ENCODE peak calls at places on chromosomes 5 and 9, in ten cellular contexts. One of them, this sample, is unnamed.

GRCh38 chr9:85089188-85089969 is 419.9 kb downstream of the NTRK2 start:
- DNase-seq in DND-41: no peak
- DNase-seq in cardiac muscle cell: no peak
- DNase-seq in tibial artery: no peak
- DNase-seq in gastrocnemius medialis: no peak
- DNase-seq in sigmoid colon: no peak
- DNase-seq in heart left ventricle: no peak
- DNase-seq in A549: no peak
- DNase-seq in uterus: no peak
- DNase-seq in psoas muscle: no peak
- DNase-seq in this sample: no peak

GRCh38 chr5:79020861-79021561 is 35.9 kb upstream of the ARSB start:
- DNase-seq in heart left ventricle: peak; percentile 47
- DNase-seq in sigmoid colon: peak; percentile 78
- DNase-seq in tibial artery: peak; percentile 66
- DNase-seq in A549: peak; percentile 28
- DNase-seq in cardiac muscle cell: peak; percentile 83
- DNase-seq in psoas muscle: peak; percentile 27
- DNase-seq in gastrocnemius medialis: peak; percentile 30
- DNase-seq in uterus: peak; percentile 35
- DNase-seq in DND-41: peak; percentile 20
- DNase-seq in this sample: peak; percentile 50

GRCh38 chr5:146340260-146341081 is 1.8 kb downstream of the POU4F3 start:
- DNase-seq in sigmoid colon: no peak
- DNase-seq in uterus: peak; percentile 15
- DNase-seq in heart left ventricle: peak; percentile 66
- DNase-seq in DND-41: peak; percentile 57
- DNase-seq in tibial artery: no peak
- DNase-seq in gastrocnemius medialis: no peak
- DNase-seq in A549: no peak
- DNase-seq in psoas muscle: peak; percentile 55
- DNase-seq in cardiac muscle cell: peak; percentile 79
- DNase-seq in this sample: peak; percentile 55

GRCh38 chr9:97923529-97924108 is 1.3 kb upstream of the TRMO start:
- DNase-seq in gastrocnemius medialis: peak; percentile 48
- DNase-seq in psoas muscle: peak; percentile 66
- DNase-seq in uterus: peak; percentile 81
- DNase-seq in tibial artery: peak; percentile 84
- DNase-seq in cardiac muscle cell: peak; percentile 83
- DNase-seq in heart left ventricle: peak; percentile 73
- DNase-seq in A549: peak; percentile 51
- DNase-seq in sigmoid colon: peak; percentile 86
- DNase-seq in DND-41: peak; percentile 81
- DNase-seq in this sample: peak; percentile 78

GRCh38 chr5:157267766-157268480 is 2.0 kb downstream of the CYFIP2 start:
- DNase-seq in cardiac muscle cell: no peak
- DNase-seq in psoas muscle: no peak
- DNase-seq in heart left ventricle: no peak
- DNase-seq in gastrocnemius medialis: peak; percentile 17
- DNase-seq in DND-41: no peak
- DNase-seq in sigmoid colon: no peak
- DNase-seq in A549: no peak
- DNase-seq in tibial artery: no peak
- DNase-seq in uterus: no peak
- DNase-seq in this sample: no peak

GRCh38 chr5:126002222-126002897 is 420.8 kb upstream of the GRAMD2B start:
- DNase-seq in tibial artery: peak; percentile 90
- DNase-seq in sigmoid colon: no peak
- DNase-seq in gastrocnemius medialis: peak; percentile 33
- DNase-seq in cardiac muscle cell: peak; percentile 96
- DNase-seq in heart left ventricle: peak; percentile 75
- DNase-seq in A549: no peak
- DNase-seq in DND-41: no peak
- DNase-seq in psoas muscle: peak; percentile 43
- DNase-seq in uterus: peak; percentile 35
- DNase-seq in this sample: peak; percentile 50

GRCh38 chr9:93589688-93590087 is 13.3 kb downstream of the PHF2 start:
- DNase-seq in cardiac muscle cell: peak; percentile 27
- DNase-seq in uterus: no peak
- DNase-seq in heart left ventricle: no peak
- DNase-seq in A549: no peak
- DNase-seq in DND-41: peak; percentile 3
- DNase-seq in sigmoid colon: no peak
- DNase-seq in psoas muscle: no peak
- DNase-seq in gastrocnemius medialis: no peak
- DNase-seq in tibial artery: peak; percentile 31
- DNase-seq in this sample: peak; percentile 25

GRCh38 chr9:79512251-79512650 is 59.5 kb upstream of the TLE4 start:
- DNase-seq in A549: no peak
- DNase-seq in psoas muscle: no peak
- DNase-seq in DND-41: no peak
- DNase-seq in uterus: no peak
- DNase-seq in gastrocnemius medialis: no peak
- DNase-seq in heart left ventricle: no peak
- DNase-seq in cardiac muscle cell: no peak
- DNase-seq in sigmoid colon: no peak
- DNase-seq in tibial artery: no peak
- DNase-seq in this sample: no peak

GRCh38 chr9:135887021-135887507 is 20.3 kb downstream of the CAMSAP1 start:
- DNase-seq in heart left ventricle: peak; percentile 39
- DNase-seq in sigmoid colon: no peak
- DNase-seq in uterus: no peak
- DNase-seq in psoas muscle: peak; percentile 71
- DNase-seq in tibial artery: no peak
- DNase-seq in gastrocnemius medialis: peak; percentile 78
- DNase-seq in A549: no peak
- DNase-seq in DND-41: no peak
- DNase-seq in cardiac muscle cell: no peak
- DNase-seq in this sample: no peak

GRCh38 chr9:135888766-135889394 is 18.5 kb downstream of the CAMSAP1 start:
- DNase-seq in tibial artery: no peak
- DNase-seq in gastrocnemius medialis: no peak
- DNase-seq in A549: no peak
- DNase-seq in uterus: no peak
- DNase-seq in DND-41: no peak
- DNase-seq in heart left ventricle: no peak
- DNase-seq in sigmoid colon: no peak
- DNase-seq in cardiac muscle cell: no peak
- DNase-seq in psoas muscle: no peak
- DNase-seq in this sample: no peak

GRCh38 chr9:135889564-135890189 is 17.7 kb downstream of the CAMSAP1 start:
- DNase-seq in heart left ventricle: no peak
- DNase-seq in A549: no peak
- DNase-seq in psoas muscle: no peak
- DNase-seq in cardiac muscle cell: no peak
- DNase-seq in uterus: no peak
- DNase-seq in tibial artery: no peak
- DNase-seq in sigmoid colon: no peak
- DNase-seq in gastrocnemius medialis: no peak
- DNase-seq in DND-41: no peak
- DNase-seq in this sample: no peak

GRCh38 chr9:135887585-135888050 is 19.7 kb downstream of the CAMSAP1 start:
- DNase-seq in A549: no peak
- DNase-seq in cardiac muscle cell: no peak
- DNase-seq in psoas muscle: no peak
- DNase-seq in heart left ventricle: no peak
- DNase-seq in sigmoid colon: no peak
- DNase-seq in DND-41: peak; percentile 85
- DNase-seq in gastrocnemius medialis: no peak
- DNase-seq in uterus: no peak
- DNase-seq in tibial artery: no peak
- DNase-seq in this sample: no peak

DNA sequence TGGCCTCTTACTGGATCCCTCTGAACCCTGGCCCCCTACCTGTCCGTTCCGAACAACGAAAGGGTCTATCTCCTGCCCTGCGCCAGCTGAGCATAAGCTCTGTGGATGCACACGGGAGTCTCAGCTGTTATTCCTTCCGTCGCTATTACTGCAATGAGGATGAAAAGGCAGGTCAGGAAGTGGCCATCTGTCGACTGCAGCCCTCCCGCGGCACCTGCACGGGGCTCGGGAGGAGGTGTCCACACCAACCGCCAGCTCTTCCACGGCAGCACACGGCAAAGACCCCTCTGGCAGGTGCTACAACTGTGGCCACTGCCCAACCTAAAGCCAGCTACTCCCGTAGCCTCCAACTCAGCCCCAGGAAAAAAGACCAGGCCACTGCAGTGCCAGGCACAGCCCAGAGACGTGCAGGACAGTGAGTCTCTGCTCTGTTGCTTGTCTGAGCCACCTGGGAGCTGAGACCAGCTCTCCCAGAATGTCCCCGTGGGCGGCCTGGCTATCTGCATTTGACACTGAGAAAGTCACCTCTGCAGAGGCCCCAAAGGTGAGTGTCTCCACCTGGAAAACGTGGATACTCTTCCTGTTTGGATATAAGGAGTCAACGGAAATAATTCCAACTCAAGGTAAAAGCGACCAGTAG is 19.1 kb downstream of the CAMSAP1 start:
- DNase-seq in tibial artery: no peak
- DNase-seq in gastrocnemius medialis: no peak
- DNase-seq in A549: no peak
- DNase-seq in cardiac muscle cell: no peak
- DNase-seq in uterus: no peak
- DNase-seq in heart left ventricle: no peak
- DNase-seq in sigmoid colon: no peak
- DNase-seq in psoas muscle: no peak
- DNase-seq in DND-41: no peak
- DNase-seq in this sample: no peak
- H3K4me3 ChIP-seq in tibial artery: no peak overlapping the region
- H3K4me3 ChIP-seq in gastrocnemius medialis: no peak overlapping the region
- H3K4me3 ChIP-seq in A549: no peak overlapping the region
- H3K4me3 ChIP-seq in cardiac muscle cell: no peak overlapping the region
- H3K4me3 ChIP-seq in uterus: no peak overlapping the region
- H3K4me3 ChIP-seq in heart left ventricle: no peak overlapping the region
- H3K4me3 ChIP-seq in sigmoid colon: no peak overlapping the region
- H3K4me3 ChIP-seq in psoas muscle: no peak overlapping the region
- H3K4me3 ChIP-seq in DND-41: peak overlapping the region; percentile 8
- H3K4me3 ChIP-seq in this sample: no peak overlapping the region

GRCh38 chr9:92484563-92484962 is 2.3 kb upstream of the ASPN start:
- DNase-seq in uterus: no peak
- DNase-seq in DND-41: no peak
- DNase-seq in sigmoid colon: no peak
- DNase-seq in psoas muscle: no peak
- DNase-seq in cardiac muscle cell: peak; percentile 10
- DNase-seq in gastrocnemius medialis: no peak
- DNase-seq in A549: no peak
- DNase-seq in tibial artery: no peak
- DNase-seq in heart left ventricle: no peak
- DNase-seq in this sample: no peak
- H3K4me1 ChIP-seq in uterus: no peaks in the 10 kb centered on the region
- H3K4me1 ChIP-seq in DND-41: no peaks in the 10 kb centered on the region
- H3K4me1 ChIP-seq in sigmoid colon: peaks cover 50% of the 10 kb centered on the region
- H3K4me1 ChIP-seq in psoas muscle: peaks cover 19% of the 10 kb centered on the region
- H3K4me1 ChIP-seq in cardiac muscle cell: peaks cover 8% of the 10 kb centered on the region
- H3K4me1 ChIP-seq in gastrocnemius medialis: peaks cover 20% of the 10 kb centered on the region
- H3K4me1 ChIP-seq in A549: peaks cover 6% of the 10 kb centered on the region
- H3K4me1 ChIP-seq in tibial artery: peaks cover 27% of the 10 kb centered on the region
- H3K4me1 ChIP-seq in heart left ventricle: peaks cover 49% of the 10 kb centered on the region
- H3K4me1 ChIP-seq in this sample: peaks cover 6% of the 10 kb centered on the region

DNA sequence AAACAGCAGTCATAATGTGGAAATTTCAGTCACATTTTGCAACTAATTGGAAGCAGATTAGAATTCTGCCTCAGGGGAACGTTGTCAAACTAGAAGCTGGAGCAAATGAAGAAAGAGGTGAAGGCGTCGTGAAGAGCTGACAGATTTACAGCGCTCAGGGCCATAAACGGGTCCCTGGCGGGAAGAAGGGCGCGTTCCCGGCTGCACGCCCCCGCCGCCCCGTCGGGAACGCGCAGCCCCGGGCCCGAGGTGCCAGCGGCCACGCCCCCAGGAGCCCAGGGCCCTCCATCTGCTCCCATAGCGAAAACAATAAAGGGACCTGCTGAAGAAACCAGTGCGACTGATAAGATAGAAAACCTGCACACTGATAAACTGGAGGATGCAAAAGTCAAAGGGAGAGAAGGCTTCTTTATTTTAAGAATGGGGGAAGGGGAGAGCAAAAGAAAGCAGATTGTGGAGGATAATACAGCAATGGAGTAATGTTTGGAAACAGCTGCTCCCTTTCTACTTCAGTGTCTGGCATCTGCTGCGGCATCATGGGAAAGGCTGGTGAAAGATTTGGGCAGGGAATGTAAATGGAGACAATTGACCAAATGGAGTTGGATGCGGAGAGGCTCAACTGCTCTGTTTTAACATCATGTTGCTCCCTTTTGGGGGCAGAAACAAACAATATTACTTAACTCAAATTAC is 11.1 kb downstream of the ZNF608 start:
- DNase-seq in A549: no peak
- DNase-seq in tibial artery: no peak
- DNase-seq in heart left ventricle: no peak
- DNase-seq in uterus: no peak
- DNase-seq in cardiac muscle cell: peak; percentile 55
- DNase-seq in DND-41: no peak
- DNase-seq in psoas muscle: peak; percentile 27
- DNase-seq in sigmoid colon: no peak
- DNase-seq in gastrocnemius medialis: no peak
- DNase-seq in this sample: no peak
- TF ChIP-seq CTCF in A549: no peak
- TF ChIP-seq CTCF in tibial artery: no peak
- TF ChIP-seq CTCF in heart left ventricle: no peak
- TF ChIP-seq CTCF in uterus: no peak
- TF ChIP-seq CTCF in cardiac muscle cell: no peak
- TF ChIP-seq CTCF in DND-41: no peak
- TF ChIP-seq CTCF in psoas muscle: no peak
- TF ChIP-seq CTCF in sigmoid colon: no peak
- TF ChIP-seq CTCF in gastrocnemius medialis: no peak
- TF ChIP-seq CTCF in this sample: no peak

GRCh38 chr9:121050128-121050988 is at the start of gene C5:
- DNase-seq in uterus: no peak
- DNase-seq in gastrocnemius medialis: no peak
- DNase-seq in A549: no peak
- DNase-seq in DND-41: no peak
- DNase-seq in sigmoid colon: no peak
- DNase-seq in tibial artery: no peak
- DNase-seq in psoas muscle: no peak
- DNase-seq in heart left ventricle: no peak
- DNase-seq in cardiac muscle cell: no peak
- DNase-seq in this sample: no peak

GRCh38 chr9:121048175-121048574 is 1.9 kb downstream of the C5 start:
- DNase-seq in psoas muscle: no peak
- DNase-seq in DND-41: no peak
- DNase-seq in A549: no peak
- DNase-seq in tibial artery: no peak
- DNase-seq in sigmoid colon: no peak
- DNase-seq in cardiac muscle cell: no peak
- DNase-seq in heart left ventricle: no peak
- DNase-seq in gastrocnemius medialis: no peak
- DNase-seq in uterus: no peak
- DNase-seq in this sample: no peak

GRCh38 chr9:121053544-121053943 is 3.5 kb upstream of the C5 start:
- DNase-seq in cardiac muscle cell: no peak
- DNase-seq in uterus: no peak
- DNase-seq in DND-41: no peak
- DNase-seq in gastrocnemius medialis: no peak
- DNase-seq in psoas muscle: no peak
- DNase-seq in A549: no peak
- DNase-seq in tibial artery: no peak
- DNase-seq in sigmoid colon: no peak
- DNase-seq in heart left ventricle: no peak
- DNase-seq in this sample: no peak

DNA sequence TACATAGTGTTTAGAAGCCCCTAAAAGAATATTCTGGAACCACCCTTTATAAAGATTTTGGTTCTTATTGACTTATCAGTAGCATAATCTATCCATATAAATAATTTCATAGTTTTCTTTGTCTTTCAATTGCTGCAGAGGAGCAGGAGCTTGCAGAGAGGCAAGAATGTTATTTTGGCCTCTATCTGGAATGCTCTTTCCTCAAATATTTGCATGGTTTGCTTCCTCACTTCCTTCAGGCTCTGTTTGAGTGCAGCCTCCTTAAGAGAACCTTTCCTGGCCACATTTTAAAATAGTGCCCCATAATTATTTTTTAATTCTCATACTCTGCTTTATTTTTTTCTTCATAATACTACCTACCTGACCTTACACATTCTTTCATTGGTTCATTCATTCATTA is 1.5 kb downstream of the C5 start:
- DNase-seq in cardiac muscle cell: no peak
- DNase-seq in uterus: no peak
- DNase-seq in gastrocnemius medialis: no peak
- DNase-seq in sigmoid colon: no peak
- DNase-seq in psoas muscle: no peak
- DNase-seq in tibial artery: no peak
- DNase-seq in A549: no peak
- DNase-seq in heart left ventricle: no peak
- DNase-seq in DND-41: no peak
- DNase-seq in this sample: no peak
- H3K4me3 ChIP-seq in cardiac muscle cell: no peak overlapping the region
- H3K4me3 ChIP-seq in uterus: no peak overlapping the region
- H3K4me3 ChIP-seq in gastrocnemius medialis: no peak overlapping the region
- H3K4me3 ChIP-seq in sigmoid colon: no peak overlapping the region
- H3K4me3 ChIP-seq in psoas muscle: no peak overlapping the region
- H3K4me3 ChIP-seq in tibial artery: no peak overlapping the region
- H3K4me3 ChIP-seq in A549: peak overlapping the region; percentile 44
- H3K4me3 ChIP-seq in heart left ventricle: no peak overlapping the region
- H3K4me3 ChIP-seq in DND-41: no peak overlapping the region
- H3K4me3 ChIP-seq in this sample: no peak overlapping the region